ENCODE peak calls at places on chromosomes 13 and 19, in nine cellular contexts. M is WTC11; B is cardiac fibroblast; Z is stimulated activated CD4-positive, alpha-beta T cell treated with anti-CD3 and anti-CD28 coated beads, Interleukin-1b, Interleukin-23, amount 100 ng/mL, for 24 hours; Y is astrocyte of the spinal cord; E is DND-41; L is nucleus accumbens; P is NCI-H1105 treated with DMSO at 0.1 percent for 48 hours; N is K562. A is an unnamed sample.

GRCh38 chr19:33904681-33905080 is 108.0 kb downstream of the KCTD15 start:
- DNase-seq in L (no peak), Z (no peak), Y (peak), N (no peak), E (no peak), B (peak), P (no peak), M (peak), A (no peak)

GRCh38 chr19:38009650-38010229 is 102.7 kb downstream of the SIPA1L3 start:
- DNase-seq in M (no peak), P (no peak), Z (no peak), N (no peak), B (no peak), L (no peak), Y (no peak), E (no peak), A (no peak)

GRCh38 chr13:57739089-57739488 is 107.5 kb downstream of the PCDH17 start:
- DNase-seq in P (peak), L (no peak), Z (no peak), B (peak), M (no peak), N (no peak), E (no peak), Y (no peak), A (no peak)

GRCh38 chr13:46184277-46184699 is 2.3 kb upstream of the LCP1 start:
- DNase-seq in Z (peak), E (peak), N (peak), L (no peak), M (peak), Y (no peak), B (peak), P (no peak), A (no peak)

GRCh38 chr19:2413629-2414028 is 13.8 kb downstream of the TIMM13 start:
- DNase-seq in P (no peak), N (peak), E (no peak), B (no peak), M (no peak), Y (no peak), Z (no peak), L (no peak), A (no peak)

GRCh38 chr13:58134012-58134411 is 502.5 kb downstream of the PCDH17 start:
- DNase-seq in E (no peak), B (no peak), M (no peak), P (no peak), Y (no peak), Z (no peak), L (no peak), N (no peak), A (no peak)

GRCh38 chr13:31278874-31279273 is 79.1 kb downstream of the B3GLCT start:
- DNase-seq in Y (no peak), P (no peak), B (no peak), L (no peak), E (no peak), M (no peak), Z (no peak), N (no peak), A (no peak)

GRCh38 chr13:41061914-41062837 is 867 bp downstream of the WBP4 start:
- DNase-seq in Z (no peak), L (no peak), P (peak), N (peak), Y (peak), B (peak), M (no peak), E (no peak), A (no peak)